ENCODE peak calls at places on chromosomes 12 and 14, in six cellular contexts. P, U, O, Z, Y and I are unnamed samples.

GRCh38 chr12:51009038-51009437 is 17.1 kb downstream of the SLC11A2 start:
- DNase-seq in P (peak), U (no peak), O (no peak), Z (no peak), Y (peak), I (no peak)

GRCh38 chr12:68675098-68675842 is 11.5 kb upstream of the NUP107 start:
- DNase-seq in P (no peak), U (no peak), O (no peak), Z (no peak), Y (no peak), I (no peak)

GRCh38 chr12:30110970-30111586 is 327.3 kb upstream of the TMTC1 start:
- DNase-seq in P (no peak), U (no peak), O (no peak), Z (no peak), Y (peak), I (peak)

GRCh38 chr14:94423465-94424056 is 29.0 kb downstream of the SERPINA11 start:
- DNase-seq in P (peak), U (peak), O (peak), Z (peak), Y (peak), I (peak)

GRCh38 chr14:67517083-67517482 is 16.0 kb upstream of the PLEKHH1 start:
- DNase-seq in P (peak), U (no peak), O (no peak), Z (peak), Y (peak), I (no peak)

GRCh38 chr12:27331299-27331926 is 1.2 kb upstream of the BMAL2 start:
- DNase-seq in P (no peak), U (peak), O (no peak), Z (no peak), Y (peak), I (peak)

GRCh38 chr12:63989301-63989845 is 144.9 kb downstream of the SRGAP1 start:
- DNase-seq in P (peak), U (no peak), O (no peak), Z (peak), Y (peak), I (no peak)

GRCh38 chr12:114399664-114400211 is 6.2 kb downstream of the TBX5 start:
- DNase-seq in P (no peak), U (no peak), O (no peak), Z (no peak), Y (no peak), I (no peak)

GRCh38 chr12:124396544-124397398 is 101.9 kb downstream of the RFLNA start:
- DNase-seq in P (no peak), U (peak), O (no peak), Z (no peak), Y (no peak), I (no peak)

GRCh38 chr12:6141048-6141447 is 16.6 kb upstream of the VWF start:
- DNase-seq in P (no peak), U (no peak), O (no peak), Z (no peak), Y (peak), I (peak)

GRCh38 chr12:65454115-65454823 is 175.8 kb downstream of the MSRB3 start:
- DNase-seq in P (no peak), U (no peak), O (no peak), Z (no peak), Y (no peak), I (no peak)

GRCh38 chr12:53533476-53533875 is 26.2 kb upstream of the NPFF start:
- DNase-seq in P (no peak), U (no peak), O (no peak), Z (no peak), Y (no peak), I (no peak)

GRCh38 chr12:50569876-50570275 is 65.1 kb downstream of the DIP2B start:
- DNase-seq in P (no peak), U (no peak), O (no peak), Z (no peak), Y (peak), I (no peak)

GRCh38 chr14:22653012-22653621 is 9.0 kb upstream of the OR6J1 start:
- DNase-seq in P (peak), U (peak), O (no peak), Z (peak), Y (peak), I (peak)